ENCODE peak calls at places on chromosome 7, in eight cellular contexts. One of them, this sample, is unnamed.

GRCh38 chr7:129376778-129377700 is 57.2 kb upstream of the STRIP2 start:
- DNase-seq in IMR-90: peak
- DNase-seq in HCT116: no peak
- DNase-seq in HepG2: no peak
- DNase-seq in MM.1S: no peak
- DNase-seq in K562: no peak
- DNase-seq in neural progenitor cell: no peak
- DNase-seq in fibroblast of lung: peak
- DNase-seq in this sample: peak

GRCh38 chr7:40536406-40536805 is 401.6 kb downstream of the SUGCT start:
- DNase-seq in fibroblast of lung: peak
- DNase-seq in neural progenitor cell: no peak
- DNase-seq in HepG2: no peak
- DNase-seq in HCT116: no peak
- DNase-seq in MM.1S: no peak
- DNase-seq in IMR-90: no peak
- DNase-seq in K562: no peak
- DNase-seq in this sample: no peak

GRCh38 chr7:2295936-2296620 is 18.2 kb downstream of the SNX8 start:
- DNase-seq in K562: no peak
- DNase-seq in HepG2: no peak
- DNase-seq in neural progenitor cell: no peak
- DNase-seq in IMR-90: no peak
- DNase-seq in MM.1S: no peak
- DNase-seq in HCT116: no peak
- DNase-seq in fibroblast of lung: no peak
- DNase-seq in this sample: no peak

GRCh38 chr7:100684534-100685042 is 9.5 kb downstream of the GIGYF1 start:
- DNase-seq in neural progenitor cell: no peak
- DNase-seq in HCT116: no peak
- DNase-seq in IMR-90: no peak
- DNase-seq in fibroblast of lung: no peak
- DNase-seq in HepG2: no peak
- DNase-seq in K562: no peak
- DNase-seq in MM.1S: no peak
- DNase-seq in this sample: no peak

GRCh38 chr7:158028971-158029370 is 558.7 kb downstream of the PTPRN2 start:
- DNase-seq in neural progenitor cell: no peak
- DNase-seq in K562: no peak
- DNase-seq in HCT116: no peak
- DNase-seq in HepG2: no peak
- DNase-seq in MM.1S: no peak
- DNase-seq in IMR-90: no peak
- DNase-seq in fibroblast of lung: no peak
- DNase-seq in this sample: no peak

GRCh38 chr7:19919156-19920085 is 146.0 kb upstream of the TMEM196 start:
- DNase-seq in neural progenitor cell: no peak
- DNase-seq in HCT116: no peak
- DNase-seq in K562: no peak
- DNase-seq in HepG2: no peak
- DNase-seq in IMR-90: no peak
- DNase-seq in fibroblast of lung: peak
- DNase-seq in MM.1S: no peak
- DNase-seq in this sample: peak

GRCh38 chr7:36082910-36083309 is 70.1 kb upstream of the EEPD1 start:
- DNase-seq in fibroblast of lung: no peak
- DNase-seq in K562: no peak
- DNase-seq in IMR-90: no peak
- DNase-seq in neural progenitor cell: peak
- DNase-seq in HCT116: no peak
- DNase-seq in HepG2: no peak
- DNase-seq in MM.1S: no peak
- DNase-seq in this sample: no peak

GRCh38 chr7:85052894-85053293 is 134.0 kb downstream of the SEMA3D start:
- DNase-seq in K562: no peak
- DNase-seq in fibroblast of lung: no peak
- DNase-seq in neural progenitor cell: no peak
- DNase-seq in IMR-90: no peak
- DNase-seq in HepG2: no peak
- DNase-seq in HCT116: no peak
- DNase-seq in MM.1S: no peak
- DNase-seq in this sample: no peak

GRCh38 chr7:33824911-33825459 is 80.4 kb upstream of the BMPER start:
- DNase-seq in IMR-90: no peak
- DNase-seq in neural progenitor cell: no peak
- DNase-seq in K562: no peak
- DNase-seq in HCT116: no peak
- DNase-seq in HepG2: no peak
- DNase-seq in fibroblast of lung: peak
- DNase-seq in MM.1S: no peak
- DNase-seq in this sample: no peak

GRCh38 chr7:149869867-149870266 is 3.9 kb upstream of the ATP6V0E2 start:
- DNase-seq in K562: no peak
- DNase-seq in HepG2: no peak
- DNase-seq in fibroblast of lung: no peak
- DNase-seq in IMR-90: no peak
- DNase-seq in neural progenitor cell: no peak
- DNase-seq in HCT116: no peak
- DNase-seq in MM.1S: peak
- DNase-seq in this sample: no peak

GRCh38 chr7:927031-927671 is 27.3 kb downstream of the ADAP1 start:
- DNase-seq in fibroblast of lung: no peak
- DNase-seq in MM.1S: no peak
- DNase-seq in HCT116: no peak
- DNase-seq in neural progenitor cell: no peak
- DNase-seq in IMR-90: no peak
- DNase-seq in K562: no peak
- DNase-seq in HepG2: peak
- DNase-seq in this sample: peak

GRCh38 chr7:85890244-85890811 is 703.5 kb upstream of the SEMA3D start:
- DNase-seq in HepG2: peak
- DNase-seq in neural progenitor cell: peak
- DNase-seq in HCT116: peak
- DNase-seq in fibroblast of lung: peak
- DNase-seq in K562: peak
- DNase-seq in IMR-90: peak
- DNase-seq in MM.1S: peak
- DNase-seq in this sample: peak

GRCh38 chr7:24462984-24463383 is 110.3 kb upstream of the PALS2 start:
- DNase-seq in HepG2: no peak
- DNase-seq in HCT116: no peak
- DNase-seq in K562: no peak
- DNase-seq in IMR-90: no peak
- DNase-seq in neural progenitor cell: no peak
- DNase-seq in fibroblast of lung: no peak
- DNase-seq in MM.1S: no peak
- DNase-seq in this sample: no peak

GRCh38 chr7:113608786-113609185 is 310.0 kb downstream of the PPP1R3A start:
- DNase-seq in HCT116: no peak
- DNase-seq in IMR-90: no peak
- DNase-seq in MM.1S: no peak
- DNase-seq in neural progenitor cell: no peak
- DNase-seq in K562: no peak
- DNase-seq in HepG2: no peak
- DNase-seq in fibroblast of lung: peak
- DNase-seq in this sample: peak

GRCh38 chr7:159012353-159013069 is 132.2 kb downstream of the VIPR2 start:
- DNase-seq in IMR-90: no peak
- DNase-seq in MM.1S: no peak
- DNase-seq in K562: no peak
- DNase-seq in neural progenitor cell: no peak
- DNase-seq in fibroblast of lung: no peak
- DNase-seq in HepG2: no peak
- DNase-seq in HCT116: no peak
- DNase-seq in this sample: peak

GRCh38 chr7:131431756-131432155 is 104.1 kb downstream of the MKLN1 start:
- DNase-seq in fibroblast of lung: no peak
- DNase-seq in K562: no peak
- DNase-seq in HepG2: no peak
- DNase-seq in IMR-90: no peak
- DNase-seq in HCT116: no peak
- DNase-seq in neural progenitor cell: no peak
- DNase-seq in MM.1S: no peak
- DNase-seq in this sample: no peak

GRCh38 chr7:77426521-77427051 is 10.4 kb upstream of the GSAP start:
- DNase-seq in HCT116: no peak
- DNase-seq in K562: no peak
- DNase-seq in HepG2: no peak
- DNase-seq in neural progenitor cell: peak
- DNase-seq in IMR-90: peak
- DNase-seq in fibroblast of lung: peak
- DNase-seq in MM.1S: no peak
- DNase-seq in this sample: peak
- H2AFZ ChIP-seq in HCT116: peak
- H2AFZ ChIP-seq in K562: no peak
- H2AFZ ChIP-seq in HepG2: peak
- H2AFZ ChIP-seq in neural progenitor cell: no peak
- H2AFZ ChIP-seq in IMR-90: peak
- H2AFZ ChIP-seq in fibroblast of lung: peak
- H2AFZ ChIP-seq in MM.1S: no peak
- H2AFZ ChIP-seq in this sample: peak

GRCh38 chr7:39428221-39428620 is 138.0 kb upstream of the YAE1 start:
- DNase-seq in IMR-90: peak
- DNase-seq in MM.1S: no peak
- DNase-seq in K562: no peak
- DNase-seq in neural progenitor cell: no peak
- DNase-seq in HCT116: no peak
- DNase-seq in fibroblast of lung: peak
- DNase-seq in HepG2: no peak
- DNase-seq in this sample: peak
- H2AFZ ChIP-seq in IMR-90: no peak
- H2AFZ ChIP-seq in MM.1S: no peak
- H2AFZ ChIP-seq in K562: no peak
- H2AFZ ChIP-seq in neural progenitor cell: no peak
- H2AFZ ChIP-seq in HCT116: no peak
- H2AFZ ChIP-seq in fibroblast of lung: no peak
- H2AFZ ChIP-seq in HepG2: no peak
- H2AFZ ChIP-seq in this sample: no peak

GRCh38 chr7:27161721-27162547 is 3.4 kb downstream of the HOXA9 start:
- DNase-seq in K562: no peak
- DNase-seq in MM.1S: no peak
- DNase-seq in HCT116: no peak
- DNase-seq in HepG2: no peak
- DNase-seq in neural progenitor cell: peak
- DNase-seq in IMR-90: no peak
- DNase-seq in fibroblast of lung: no peak
- DNase-seq in this sample: peak
- H2AFZ ChIP-seq in K562: no peak
- H2AFZ ChIP-seq in MM.1S: no peak
- H2AFZ ChIP-seq in HCT116: no peak
- H2AFZ ChIP-seq in HepG2: no peak
- H2AFZ ChIP-seq in neural progenitor cell: no peak
- H2AFZ ChIP-seq in IMR-90: peak
- H2AFZ ChIP-seq in fibroblast of lung: no peak
- H2AFZ ChIP-seq in this sample: no peak

DNA sequence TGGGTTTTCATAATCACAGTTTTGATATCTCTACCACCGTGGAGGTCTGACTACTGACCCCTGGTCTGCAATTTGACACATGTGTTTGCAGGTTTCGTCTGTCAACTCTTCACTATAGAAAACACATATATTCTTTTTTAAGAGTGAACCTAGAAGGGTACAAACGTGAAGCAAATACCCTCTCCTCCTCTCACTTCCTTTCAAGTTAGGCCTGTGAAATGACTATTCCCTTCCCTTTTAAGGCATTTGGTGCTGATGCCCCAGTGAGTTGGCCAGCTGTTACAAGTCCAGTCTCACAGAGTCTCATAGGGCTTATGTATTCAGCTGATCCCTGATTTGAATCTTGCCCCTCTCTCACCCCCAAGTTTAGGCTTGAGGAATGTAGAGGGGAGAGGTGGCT is 742.0 kb upstream of the IGFBP3 start:
- DNase-seq in neural progenitor cell: no peak
- DNase-seq in K562: no peak
- DNase-seq in MM.1S: no peak
- DNase-seq in HepG2: no peak
- DNase-seq in HCT116: no peak
- DNase-seq in fibroblast of lung: no peak
- DNase-seq in IMR-90: no peak
- DNase-seq in this sample: no peak
- H2AFZ ChIP-seq in neural progenitor cell: no peak
- H2AFZ ChIP-seq in K562: no peak
- H2AFZ ChIP-seq in MM.1S: no peak
- H2AFZ ChIP-seq in HepG2: no peak
- H2AFZ ChIP-seq in HCT116: no peak
- H2AFZ ChIP-seq in fibroblast of lung: no peak
- H2AFZ ChIP-seq in IMR-90: no peak
- H2AFZ ChIP-seq in this sample: no peak

DNA sequence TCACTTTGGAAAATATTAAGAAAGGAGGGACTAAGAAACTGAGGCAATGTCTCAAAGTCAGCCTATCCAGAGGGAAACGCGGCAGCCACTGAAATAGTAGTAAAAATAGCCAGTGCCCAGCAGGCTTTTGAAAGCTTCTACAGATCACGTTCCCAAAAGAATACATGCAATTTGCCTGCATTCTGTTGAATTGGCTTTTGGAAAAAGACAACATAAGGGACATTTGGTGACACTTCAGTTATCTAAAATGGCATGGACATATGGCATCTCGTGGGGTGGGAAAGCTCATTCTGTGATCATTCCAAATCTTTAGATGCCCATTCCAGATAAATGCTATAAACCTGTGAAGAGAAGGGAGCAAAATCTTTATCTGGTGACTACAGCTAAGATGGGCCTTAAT is 82.8 kb upstream of the PDE1C start:
- DNase-seq in MM.1S: no peak
- DNase-seq in IMR-90: no peak
- DNase-seq in HCT116: no peak
- DNase-seq in K562: no peak
- DNase-seq in neural progenitor cell: no peak
- DNase-seq in HepG2: no peak
- DNase-seq in fibroblast of lung: no peak
- DNase-seq in this sample: no peak
- H2AFZ ChIP-seq in MM.1S: no peak
- H2AFZ ChIP-seq in IMR-90: no peak
- H2AFZ ChIP-seq in HCT116: no peak
- H2AFZ ChIP-seq in K562: no peak
- H2AFZ ChIP-seq in neural progenitor cell: no peak
- H2AFZ ChIP-seq in HepG2: no peak
- H2AFZ ChIP-seq in fibroblast of lung: no peak
- H2AFZ ChIP-seq in this sample: peak

GRCh38 chr7:75866497-75867389 is 12.1 kb upstream of the RHBDD2 start:
- DNase-seq in neural progenitor cell: peak
- DNase-seq in HepG2: peak
- DNase-seq in IMR-90: peak
- DNase-seq in fibroblast of lung: peak
- DNase-seq in MM.1S: peak
- DNase-seq in K562: peak
- DNase-seq in HCT116: peak
- DNase-seq in this sample: peak
- H2AFZ ChIP-seq in neural progenitor cell: peak
- H2AFZ ChIP-seq in HepG2: no peak
- H2AFZ ChIP-seq in IMR-90: peak
- H2AFZ ChIP-seq in fibroblast of lung: no peak
- H2AFZ ChIP-seq in MM.1S: peak
- H2AFZ ChIP-seq in K562: peak
- H2AFZ ChIP-seq in HCT116: peak
- H2AFZ ChIP-seq in this sample: peak